ENCODE peak calls at places on chromosomes 16 and 17, in seven cellular contexts. W is HCT116, I is suprapubic skin, Z is endothelial cell of umbilical vein, P is prostate gland, J is K562, N is esophagus muscularis mucosa. A is an unnamed sample. For H3K36me3, the result is how much of the 10 kb centered on the place peaks cover.

GRCh38 chr17:48056246-48056745 is 8.1 kb downstream of the NFE2L1 start:
- DNase-seq in W (no peak), I (no peak), Z (no peak), P (no peak), J (no peak), N (no peak), A (no peak)

GRCh38 chr16:51939371-51940005 is 607.5 kb downstream of the TOX3 start:
- DNase-seq in W (no peak), I (no peak), Z (no peak), P (no peak), J (no peak), N (no peak), A (no peak)

GRCh38 chr16:56310685-56311084 is 114.7 kb downstream of the AMFR start:
- DNase-seq in W (no peak), I (no peak), Z (no peak), P (no peak), J (no peak), N (no peak), A (no peak)

GRCh38 chr16:4679854-4680636 is 13.3 kb upstream of the NUDT16L1 start:
- DNase-seq in W (no peak), I (peak), Z (no peak), P (peak), J (no peak), N (no peak), A (peak)

GRCh38 chr17:29619251-29619650 is 3.5 kb downstream of the CORO6 start:
- DNase-seq in W (no peak), I (no peak), Z (peak), P (no peak), J (no peak), N (no peak), A (no peak)

GRCh38 chr16:88810166-88810867 is 1.4 kb downstream of the APRT start:
- DNase-seq in W (no peak), I (no peak), Z (no peak), P (no peak), J (no peak), N (no peak), A (no peak)

GRCh38 chr17:41629316-41629715 is 4.9 kb upstream of the KRT17 start:
- DNase-seq in W (no peak), I (no peak), Z (no peak), P (no peak), J (no peak), N (no peak), A (no peak)

GRCh38 chr16:15976225-15976812 is 26.9 kb downstream of the ABCC1 start:
- DNase-seq in W (no peak), I (no peak), Z (no peak), P (no peak), J (no peak), N (no peak), A (no peak)

GRCh38 chr17:59027750-59028149 is 78.9 kb downstream of the TRIM37 start:
- DNase-seq in W (no peak), I (no peak), Z (no peak), P (no peak), J (no peak), N (no peak), A (no peak)

GRCh38 chr17:17636456-17636855 is 44.8 kb upstream of the RAI1 start:
- DNase-seq in W (no peak), I (no peak), Z (no peak), P (no peak), J (no peak), N (no peak), A (no peak)

GRCh38 chr17:8693328-8693727 is 51.3 kb downstream of the CCDC42 start:
- DNase-seq in W (no peak), I (no peak), Z (no peak), P (peak), J (no peak), N (no peak), A (no peak)

GRCh38 chr16:85718682-85719081 is 29.9 kb upstream of the GINS2 start:
- DNase-seq in W (no peak), I (no peak), Z (no peak), P (no peak), J (peak), N (no peak), A (peak)

GRCh38 chr17:3966720-3967363 is 2.6 kb upstream of the ATP2A3 start:
- DNase-seq in W (no peak), I (no peak), Z (no peak), P (no peak), J (no peak), N (no peak), A (peak)

GRCh38 chr17:28900986-28901726 is 1.7 kb downstream of the DHRS13 start:
- DNase-seq in W (no peak), I (no peak), Z (no peak), P (no peak), J (no peak), N (no peak), A (no peak)

DNA sequence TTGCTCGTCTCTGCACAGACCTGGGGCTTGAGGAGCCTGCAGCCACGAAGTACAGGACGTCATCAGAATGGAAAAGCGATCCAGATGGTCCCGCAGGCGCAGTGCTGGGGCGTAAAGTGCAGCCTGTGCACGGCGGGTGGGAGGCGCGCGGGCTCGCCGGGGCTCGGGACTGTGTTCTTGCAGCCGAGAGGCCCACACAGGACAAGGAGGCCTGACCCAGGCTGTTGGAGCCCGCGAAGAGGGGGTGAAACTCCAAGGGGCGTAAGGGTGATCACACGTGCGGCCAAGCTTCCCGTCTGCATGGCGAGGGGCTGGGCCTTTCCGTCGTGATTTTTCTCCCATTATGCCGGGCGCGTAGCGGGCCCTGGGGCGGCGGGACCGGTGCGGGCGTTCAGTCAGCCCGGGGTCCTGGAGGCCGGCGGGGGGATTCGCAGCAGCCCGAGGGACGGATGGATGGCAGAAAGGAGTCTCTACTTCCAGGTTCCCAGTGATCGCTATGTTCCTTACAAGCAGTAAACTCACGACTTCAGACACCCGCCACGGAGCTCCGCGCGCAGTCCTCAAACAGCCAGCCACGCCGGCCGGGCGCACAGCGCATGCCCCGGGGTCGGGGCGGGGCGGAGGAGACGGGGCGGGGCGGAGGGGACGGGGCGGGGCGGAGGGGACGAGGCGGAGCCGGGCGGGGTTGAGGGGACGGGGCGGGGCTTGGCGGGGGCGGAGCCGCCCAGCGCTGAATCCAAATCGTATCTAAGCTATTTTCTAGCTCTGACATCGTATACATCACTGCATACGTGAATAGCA is 141.0 kb upstream of the KCNJ18 start:
- DNase-seq in W (peak), I (peak), Z (peak), P (peak), J (peak), N (peak), A (peak)
- TF ChIP-seq POLR2AphosphoS5 in W (peak), I (no peak), Z (peak), P (peak), J (no peak), N (peak), A (peak)

GRCh38 chr17:77961741-77962140 is 3.2 kb downstream of the TNRC6C start:
- DNase-seq in W (no peak), I (no peak), Z (no peak), P (no peak), J (no peak), N (peak), A (no peak)
- H3K36me3 ChIP-seq in W (under half), I (under half), Z (under half), P (under half), J (under half), N (under half), A (under half)

GRCh38 chr17:50149425-50150353 is 788 bp downstream of the PPP1R9B start:
- DNase-seq in W (no peak), I (no peak), Z (peak), P (peak), J (no peak), N (no peak), A (peak)
- TF ChIP-seq POLR2AphosphoS5 in W (peak), I (peak), Z (peak), P (no peak), J (no peak), N (peak), A (peak)

DNA sequence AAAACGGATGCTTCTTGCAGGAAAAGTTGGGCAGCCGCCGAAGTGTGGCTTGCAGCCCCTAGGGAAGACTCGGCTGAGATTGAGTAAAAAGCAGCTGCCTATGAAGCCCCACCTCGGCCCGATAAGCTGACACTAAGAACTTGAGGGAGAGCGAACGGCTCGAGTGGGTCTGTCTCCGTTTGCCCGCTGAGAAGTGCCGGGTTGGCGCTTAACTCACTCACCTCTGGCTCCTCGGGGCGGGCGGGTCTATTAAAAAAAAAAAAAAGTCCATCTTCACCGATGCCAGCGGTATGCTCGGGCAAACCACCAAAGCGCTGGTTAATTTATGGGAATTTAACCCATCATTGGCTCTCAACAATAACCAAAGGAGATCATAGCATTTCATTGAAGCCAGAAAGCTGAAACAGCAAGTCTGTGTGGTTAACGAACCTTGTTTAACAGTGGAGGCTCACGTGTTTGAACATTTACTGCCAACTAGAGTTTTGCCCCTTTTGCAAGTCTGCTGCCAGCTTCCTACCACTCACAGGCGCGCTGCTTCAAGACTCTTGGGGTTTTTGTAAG is 1.0 kb downstream of the SNTB2 start:
- DNase-seq in W (no peak), I (peak), Z (peak), P (peak), J (peak), N (no peak), A (peak)
- H3K36me3 ChIP-seq in W (under half), I (under half), Z (under half), P (under half), J (under half), N (under half), A (under half)

DNA sequence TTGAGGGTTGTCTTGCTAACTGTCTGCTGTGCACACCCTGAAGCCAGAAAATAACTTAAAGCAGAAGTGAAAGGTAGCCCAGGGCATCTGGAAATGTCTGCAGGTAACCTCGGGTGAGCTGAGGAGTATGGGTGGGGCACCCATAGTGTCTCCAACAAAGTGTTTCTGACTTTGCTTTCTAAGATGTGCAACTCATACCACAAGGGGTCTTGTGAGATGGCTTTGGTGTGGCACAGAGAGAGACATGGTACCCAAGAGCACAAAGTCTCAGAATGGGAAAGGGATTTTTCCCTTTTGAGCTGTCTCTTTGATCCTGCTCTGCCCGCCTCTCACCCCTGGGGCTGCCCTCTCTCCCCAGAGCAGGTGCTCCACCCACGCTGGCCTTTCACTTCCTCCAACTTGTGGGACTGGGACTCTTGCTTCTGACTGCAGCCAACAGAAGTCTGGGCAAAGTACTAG is 6.9 kb downstream of the CHD9 start:
- DNase-seq in W (no peak), I (no peak), Z (no peak), P (no peak), J (no peak), N (no peak), A (peak)
- TF ChIP-seq POLR2AphosphoS5 in W (no peak), I (no peak), Z (no peak), P (no peak), J (no peak), N (no peak), A (no peak)

DNA sequence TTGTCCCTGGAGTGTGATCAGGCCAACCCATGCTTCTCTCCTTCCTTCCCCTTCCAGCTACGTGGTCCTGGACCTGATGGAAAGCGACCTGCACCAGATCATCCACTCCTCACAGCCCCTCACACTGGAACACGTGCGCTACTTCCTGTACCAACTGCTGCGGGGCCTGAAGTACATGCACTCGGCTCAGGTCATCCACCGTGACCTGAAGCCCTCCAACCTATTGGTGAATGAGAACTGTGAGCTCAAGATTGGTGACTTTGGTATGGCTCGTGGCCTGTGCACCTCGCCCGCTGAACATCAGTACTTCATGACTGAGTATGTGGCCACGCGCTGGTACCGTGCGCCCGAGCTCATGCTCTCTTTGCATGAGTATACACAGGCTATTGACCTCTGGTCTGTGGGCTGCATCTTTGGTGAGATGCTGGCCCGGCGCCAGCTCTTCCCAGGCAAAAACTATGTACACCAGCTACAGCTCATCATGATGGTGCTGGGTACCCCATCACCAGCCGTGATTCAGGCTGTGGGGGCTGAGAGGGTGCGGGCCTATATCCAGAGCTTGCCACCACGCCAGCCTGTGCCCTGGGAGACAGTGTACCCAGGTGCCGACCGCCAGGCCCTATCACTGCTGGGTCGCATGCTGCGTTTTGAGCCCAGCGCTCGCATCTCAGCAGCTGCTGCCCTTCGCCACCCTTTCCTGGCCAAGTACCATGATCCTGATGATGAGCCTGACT is 2.4 kb downstream of the MAPK7 start:
- DNase-seq in W (no peak), I (no peak), Z (no peak), P (no peak), J (no peak), N (no peak), A (no peak)
- H3K36me3 ChIP-seq in W (under half), I (under half), Z (under half), P (under half), J (under half), N (under half), A (under half)

A was measured in transverse colon.